ENCODE peak calls at places on chromosome 18, in six cellular contexts. V, L, U, I, Z and M are unnamed samples.

GRCh38 chr18:32156855-32157254 is 33.0 kb upstream of the MEP1B start:
- DNase-seq in V (no peak), L (no peak), U (no peak), I (no peak), Z (no peak), M (no peak)

GRCh38 chr18:55587341-55588000 is 521 bp downstream of the TCF4 start:
- DNase-seq in V (peak), L (no peak), U (peak), I (peak), Z (no peak), M (no peak)

GRCh38 chr18:9708057-9708881 is at the start of gene RAB31:
- DNase-seq in V (peak), L (no peak), U (peak), I (no peak), Z (peak), M (peak)

GRCh38 chr18:9869713-9870430 is 15.9 kb upstream of the TXNDC2 start:
- DNase-seq in V (no peak), L (no peak), U (peak), I (peak), Z (no peak), M (no peak)

GRCh38 chr18:9827856-9828793 is 57.6 kb upstream of the TXNDC2 start:
- DNase-seq in V (no peak), L (peak), U (no peak), I (peak), Z (no peak), M (no peak)

GRCh38 chr18:79317718-79318117 is 78.0 kb upstream of the NFATC1 start:
- DNase-seq in V (no peak), L (no peak), U (no peak), I (no peak), Z (no peak), M (no peak)

GRCh38 chr18:27861539-27861938 is 315.4 kb downstream of the CDH2 start:
- DNase-seq in V (no peak), L (no peak), U (no peak), I (no peak), Z (no peak), M (no peak)

GRCh38 chr18:24924066-24924716 is 427.8 kb downstream of the ZNF521 start:
- DNase-seq in V (no peak), L (no peak), U (no peak), I (no peak), Z (no peak), M (no peak)

GRCh38 chr18:26418225-26418624 is 130.1 kb downstream of the KCTD1 start:
- DNase-seq in V (no peak), L (no peak), U (no peak), I (no peak), Z (no peak), M (no peak)

GRCh38 chr18:52920665-52921064 is 580.7 kb downstream of the DCC start:
- DNase-seq in V (no peak), L (no peak), U (no peak), I (no peak), Z (no peak), M (no peak)

GRCh38 chr18:27869735-27870134 is 307.2 kb downstream of the CDH2 start:
- DNase-seq in V (no peak), L (no peak), U (no peak), I (no peak), Z (no peak), M (no peak)

GRCh38 chr18:67417864-67418523 is 98.5 kb downstream of the DSEL start:
- DNase-seq in V (peak), L (no peak), U (peak), I (peak), Z (no peak), M (no peak)

GRCh38 chr18:7333163-7333562 is 102.3 kb downstream of the LRRC30 start:
- DNase-seq in V (no peak), L (no peak), U (no peak), I (no peak), Z (no peak), M (no peak)

GRCh38 chr18:79283341-79283879 is 112.3 kb upstream of the NFATC1 start:
- DNase-seq in V (no peak), L (no peak), U (no peak), I (no peak), Z (no peak), M (no peak)

GRCh38 chr18:79486356-79487197 is 90.8 kb downstream of the NFATC1 start:
- DNase-seq in V (peak), L (no peak), U (no peak), I (no peak), Z (no peak), M (peak)

GRCh38 chr18:77039196-77040140 is 93.1 kb downstream of the MBP start:
- DNase-seq in V (no peak), L (no peak), U (no peak), I (no peak), Z (no peak), M (no peak)

GRCh38 chr18:5768454-5768853 is 126.9 kb downstream of the TMEM200C start:
- DNase-seq in V (no peak), L (no peak), U (no peak), I (no peak), Z (no peak), M (no peak)

GRCh38 chr18:48616484-48617255 is 77.8 kb downstream of the CTIF start:
- DNase-seq in V (no peak), L (no peak), U (no peak), I (no peak), Z (no peak), M (no peak)

GRCh38 chr18:50507120-50507590 is 52.7 kb upstream of the MAPK4 start:
- DNase-seq in V (no peak), L (no peak), U (peak), I (peak), Z (no peak), M (no peak)